ENCODE peak calls at places on chromosomes 16 and 17, in nine cellular contexts. H is Caco-2; L is A549; Y is aorta; K is neural progenitor cell; C is gastrocnemius medialis; E is heart right ventricle; W is thoracic aorta; T is CD4-positive, alpha-beta memory T cell. A is an unnamed sample. For H3K9me3 and H3K4me1, the result is how much of the 10 kb centered on the place peaks cover.

GRCh38 chr17:59435238-59435637 is 103.8 kb downstream of the YPEL2 start:
- DNase-seq in W (no peak), T (no peak), K (no peak), H (no peak), E (no peak), Y (no peak), C (no peak), L (no peak), A (peak)

GRCh38 chr16:23679274-23679985 is 741 bp downstream of the PLK1 start:
- DNase-seq in W (no peak), K (peak), T (no peak), H (peak), Y (no peak), L (peak), C (no peak), E (no peak), A (peak)

GRCh38 chr17:60579090-60579489 is 20.9 kb upstream of the PPM1D start:
- DNase-seq in T (no peak), C (no peak), Y (no peak), E (no peak), H (no peak), L (no peak), W (no peak), K (no peak), A (peak)

GRCh38 chr16:2178321-2179106 is 17.9 kb downstream of the CASKIN1 start:
- DNase-seq in E (no peak), W (no peak), C (no peak), K (peak), Y (no peak), T (no peak), H (no peak), L (no peak), A (peak)

GRCh38 chr17:8125947-8126305 is 2.0 kb upstream of the HES7 start:
- DNase-seq in L (no peak), C (no peak), K (peak), E (peak), Y (no peak), H (peak), W (no peak), T (peak), A (peak)

GRCh38 chr17:57926723-57927047 is 28.5 kb downstream of the CUEDC1 start:
- DNase-seq in H (no peak), E (no peak), Y (no peak), L (no peak), K (no peak), C (no peak), W (no peak), T (no peak), A (no peak)

GRCh38 chr16:66894055-66894454 is 13.7 kb downstream of the PDP2 start:
- DNase-seq in K (no peak), T (no peak), L (no peak), W (no peak), Y (peak), E (no peak), H (no peak), C (no peak), A (no peak)

GRCh38 chr17:75832164-75832651 is 12.0 kb downstream of the UNC13D start:
- DNase-seq in T (peak), W (no peak), Y (no peak), K (no peak), L (no peak), H (no peak), C (no peak), E (no peak), A (no peak)

GRCh38 chr16:85069171-85069570 is 41.6 kb downstream of the KIAA0513 start:
- DNase-seq in H (no peak), C (no peak), T (no peak), E (no peak), L (no peak), K (no peak), W (no peak), Y (no peak), A (no peak)

GRCh38 chr16:2242598-2242997 is 6.4 kb downstream of the DNASE1L2 start:
- DNase-seq in K (no peak), T (no peak), H (no peak), L (no peak), C (no peak), E (no peak), Y (no peak), W (no peak), A (no peak)

GRCh38 chr17:68011199-68011665 is 15.0 kb upstream of the C17orf58 start:
- DNase-seq in C (no peak), L (peak), W (no peak), H (peak), Y (peak), T (peak), K (peak), E (peak), A (peak)

GRCh38 chr16:65540913-65541312 is 419.1 kb upstream of the CDH11 start:
- DNase-seq in K (no peak), E (no peak), L (no peak), W (no peak), T (no peak), Y (no peak), C (no peak), H (no peak), A (no peak)

GRCh38 chr17:39751016-39751543 is 13.3 kb downstream of the GRB7 start:
- DNase-seq in E (no peak), W (no peak), Y (peak), K (no peak), C (no peak), H (no peak), T (no peak), L (no peak), A (no peak)

DNA sequence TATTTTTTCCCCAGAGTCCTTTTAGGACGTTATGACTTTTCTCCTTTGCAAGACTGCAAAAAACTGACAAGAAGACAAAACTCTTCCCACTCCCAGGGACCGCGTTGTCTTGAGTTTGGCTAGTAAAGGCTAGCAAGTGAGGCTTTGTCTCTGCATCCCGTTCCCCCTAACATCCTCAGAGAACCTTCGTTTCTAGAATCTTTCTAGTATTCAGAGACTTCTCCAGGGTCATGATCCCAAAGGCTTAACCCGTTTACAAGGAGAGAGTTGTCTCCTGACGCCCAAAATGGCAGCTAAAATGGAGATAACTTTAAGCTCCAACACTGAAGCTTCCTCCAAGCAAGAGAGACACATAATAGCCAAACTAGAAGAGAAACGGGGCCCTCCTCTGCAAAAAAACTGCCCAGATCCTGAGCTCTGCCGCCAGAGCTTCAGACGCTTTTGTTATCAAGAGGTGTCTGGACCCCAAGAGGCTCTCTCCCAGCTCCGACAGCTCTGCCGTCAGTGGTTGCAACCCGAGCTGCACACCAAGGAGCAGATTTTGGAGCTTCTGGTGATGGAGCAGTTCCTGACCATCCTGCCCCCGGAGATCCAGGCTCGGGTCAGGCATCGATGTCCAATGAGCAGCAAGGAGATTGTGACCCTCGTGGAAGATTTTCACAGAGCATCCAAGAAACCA is 843 bp downstream of the ZNF174 start:
- DNase-seq in T (no peak), L (peak), Y (no peak), C (no peak), K (peak), E (no peak), H (peak), W (no peak), A (peak)
- H3K9me3 ChIP-seq in T (under half), L (half or more), Y (under half), C (under half), K (under half), E (under half), H (under half), W (under half), A (under half)

GRCh38 chr16:87855852-87856715 is 13.2 kb downstream of the SLC7A5 start:
- DNase-seq in K (no peak), H (no peak), Y (no peak), L (no peak), T (no peak), W (no peak), E (peak), C (peak), A (no peak)
- H3K4me1 ChIP-seq in K (under half), H (half or more), Y (under half), L (half or more), T (half or more), W (under half), E (half or more), C (half or more), A (under half)

GRCh38 chr17:3260163-3260562 is 38.0 kb downstream of the OR3A1 start:
- DNase-seq in W (no peak), C (no peak), Y (no peak), L (no peak), E (no peak), H (no peak), T (no peak), K (no peak), A (no peak)
- H3K9me3 ChIP-seq in W (under half), C (under half), Y (under half), L (under half), E (under half), H (under half), T (under half), K (under half), A (under half)

DNA sequence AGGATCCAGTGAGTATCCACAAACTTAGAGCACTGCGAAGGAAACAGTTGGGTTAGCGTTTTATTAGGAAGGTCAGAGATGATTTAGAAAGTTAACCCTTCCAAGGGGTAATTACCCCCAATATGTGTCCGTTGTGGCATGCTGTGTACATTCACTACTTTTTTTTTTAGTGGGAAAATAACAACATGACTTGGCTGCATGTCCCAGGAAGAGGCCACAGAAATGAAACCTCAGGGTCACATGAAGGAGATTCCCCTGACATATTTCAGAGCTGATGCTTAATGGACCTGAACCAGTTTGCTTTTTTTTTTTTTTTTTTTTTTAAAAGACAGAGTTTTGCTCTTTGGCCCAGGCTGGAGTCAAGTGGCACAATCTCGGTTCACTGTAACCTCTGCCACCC is 167.5 kb downstream of the PRKCA start:
- DNase-seq in K (no peak), W (no peak), C (no peak), H (no peak), E (no peak), T (no peak), Y (no peak), L (no peak), A (no peak)
- H3K4me1 ChIP-seq in K (under half), W (under half), C (under half), H (under half), E (half or more), T (under half), Y (under half), L (half or more), A (half or more)

A was measured in adipocyte.